ENCODE peak calls at places on chromosomes 5 and 9, in five cellular contexts. P is CD8-positive, alpha-beta T cell; T is body of pancreas; M is effector memory CD4-positive, alpha-beta T cell; O is mesenchymal stem cell. I is an unnamed sample.
A peak's percentile ranks its signal among the peaks of the same experiment; 100 is the strongest.

GRCh38 chr5:119328753-119329602 is 26.8 kb upstream of the TNFAIP8 start:
- DNase-seq in P (peak; percentile 34), T (no peak), M (peak; percentile 76), O (peak; percentile 92), I (peak; percentile 60)

GRCh38 chr5:34709861-34710673 is 53.9 kb downstream of the RAI14 start:
- DNase-seq in P (no peak), T (no peak), M (no peak), O (peak; percentile 83), I (no peak)

GRCh38 chr9:22446589-22446949 is at the start of gene DMRTA1:
- DNase-seq in P (no peak), T (peak; percentile 91), M (no peak), O (peak; percentile 73), I (no peak)

GRCh38 chr5:178791976-178792375 is 61.5 kb upstream of the ZNF354A start:
- DNase-seq in P (no peak), T (no peak), M (no peak), O (no peak), I (no peak)

GRCh38 chr5:52139888-52140580 is 647.7 kb upstream of the ITGA1 start:
- DNase-seq in P (no peak), T (no peak), M (no peak), O (no peak), I (no peak)

GRCh38 chr9:110744753-110745522 is 76.3 kb downstream of the MUSK start:
- DNase-seq in P (no peak), T (peak; percentile 30), M (no peak), O (peak; percentile 91), I (no peak)

GRCh38 chr5:32223972-32224608 is 50.0 kb upstream of the GOLPH3 start:
- DNase-seq in P (no peak), T (peak; percentile 23), M (no peak), O (peak; percentile 63), I (no peak)

GRCh38 chr5:96714450-96714849 is 52.3 kb downstream of the CAST start:
- DNase-seq in P (no peak), T (peak; percentile 39), M (no peak), O (no peak), I (no peak)

GRCh38 chr5:9905661-9906060 is 275.5 kb upstream of the TAS2R1 start:
- DNase-seq in P (no peak), T (no peak), M (no peak), O (no peak), I (no peak)

GRCh38 chr5:175689147-175689991 is 31.5 kb downstream of the HRH2 start:
- DNase-seq in P (no peak), T (peak; percentile 70), M (no peak), O (no peak), I (no peak)

GRCh38 chr9:69054989-69055388 is 19.4 kb downstream of the FXN start:
- DNase-seq in P (no peak), T (no peak), M (no peak), O (no peak), I (no peak)

GRCh38 chr9:69745716-69746538 is 13.9 kb downstream of the PTAR1 start:
- DNase-seq in P (no peak), T (no peak), M (no peak), O (peak; percentile 58), I (no peak)

GRCh38 chr9:126347093-126347492 is 20.5 kb downstream of the MVB12B start:
- DNase-seq in P (no peak), T (peak; percentile 20), M (no peak), O (no peak), I (no peak)

GRCh38 chr9:94945191-94946144 is 219.0 kb downstream of the AOPEP start:
- DNase-seq in P (no peak), T (peak; percentile 59), M (no peak), O (peak; percentile 92), I (no peak)

GRCh38 chr9:121620777-121621437 is 30.5 kb upstream of the DAB2IP start:
- DNase-seq in P (no peak), T (no peak), M (no peak), O (peak; percentile 35), I (no peak)

GRCh38 chr5:83744851-83745250 is 24.2 kb upstream of the HAPLN1 start:
- DNase-seq in P (no peak), T (no peak), M (no peak), O (no peak), I (no peak)

GRCh38 chr5:54404568-54404967 is 50.9 kb upstream of the HSPB3 start:
- DNase-seq in P (no peak), T (no peak), M (no peak), O (peak; percentile 6), I (no peak)

GRCh38 chr5:9441610-9442009 is 104.3 kb downstream of the SEMA5A start:
- DNase-seq in P (no peak), T (no peak), M (no peak), O (no peak), I (no peak)

GRCh38 chr9:36258989-36259315 is 704 bp upstream of the GNE start:
- DNase-seq in P (no peak), T (peak; percentile 8), M (no peak), O (no peak), I (no peak)

GRCh38 chr5:175344331-175345200 is 99.4 kb downstream of the DRD1 start:
- DNase-seq in P (no peak), T (no peak), M (no peak), O (no peak), I (no peak)

GRCh38 chr9:114950761-114951160 is 20.4 kb upstream of the TNFSF8 start:
- DNase-seq in P (no peak), T (no peak), M (no peak), O (no peak), I (no peak)
- H3K27ac ChIP-seq in P (no peak overlapping the region), T (no peak overlapping the region), M (no peak overlapping the region), O (no peak overlapping the region), I (no peak overlapping the region)

GRCh38 chr9:134158753-134159392 is 5.5 kb downstream of the RNU6ATAC start:
- DNase-seq in P (no peak), T (no peak), M (no peak), O (no peak), I (no peak)
- H3K4me1 ChIP-seq in P (peaks cover 9% of the 10 kb centered on the region), T (no peaks in the 10 kb centered on the region), M (peaks cover 13% of the 10 kb centered on the region), O (no peaks in the 10 kb centered on the region), I (peaks cover 10% of the 10 kb centered on the region)

DNA sequence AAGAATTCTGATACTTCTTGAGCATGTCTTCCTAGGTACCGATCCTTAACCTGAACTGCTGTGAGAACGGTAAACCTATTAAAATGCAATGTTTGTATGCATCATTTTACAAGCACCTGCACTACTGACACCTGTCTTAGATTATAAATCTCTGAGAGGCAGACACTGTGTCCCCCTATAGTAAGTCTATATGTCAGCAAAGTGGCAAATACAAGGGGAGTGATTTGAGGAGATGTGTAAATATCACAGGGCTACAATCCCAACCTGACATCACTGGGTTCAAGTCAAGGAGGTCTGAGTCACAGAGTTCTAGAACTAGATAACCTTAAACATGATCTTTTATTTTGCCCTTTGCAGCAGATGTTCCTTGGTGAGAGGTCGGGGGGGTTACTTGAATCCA is 64.1 kb downstream of the ANKH start:
- DNase-seq in P (no peak), T (no peak), M (no peak), O (no peak), I (no peak)
- H3K27ac ChIP-seq in P (no peak overlapping the region), T (no peak overlapping the region), M (no peak overlapping the region), O (no peak overlapping the region), I (no peak overlapping the region)

GRCh38 chr9:127858041-127858512 is 3.6 kb upstream of the ENG start:
- DNase-seq in P (no peak), T (peak; percentile 65), M (no peak), O (no peak), I (no peak)
- H3K4me1 ChIP-seq in P (peaks cover 65% of the 10 kb centered on the region), T (peaks cover 26% of the 10 kb centered on the region), M (peaks cover 41% of the 10 kb centered on the region), O (peaks cover 35% of the 10 kb centered on the region), I (peaks cover 52% of the 10 kb centered on the region)

GRCh38 chr9:108442604-108443277 is 413.0 kb downstream of the ACTL7B start:
- DNase-seq in P (no peak), T (no peak), M (no peak), O (peak; percentile 56), I (no peak)

GRCh38 chr9:108443278-108443633 is 412.5 kb downstream of the ACTL7B start:
- DNase-seq in P (no peak), T (no peak), M (no peak), O (peak; percentile 76), I (no peak)

GRCh38 chr9:108443741-108444140 is 412.0 kb downstream of the ACTL7B start:
- DNase-seq in P (no peak), T (no peak), M (no peak), O (peak; percentile 78), I (no peak)

GRCh38 chr9:108444400-108445358 is 411.1 kb downstream of the ACTL7B start:
- DNase-seq in P (no peak), T (peak; percentile 2), M (no peak), O (peak; percentile 92), I (no peak)

DNA sequence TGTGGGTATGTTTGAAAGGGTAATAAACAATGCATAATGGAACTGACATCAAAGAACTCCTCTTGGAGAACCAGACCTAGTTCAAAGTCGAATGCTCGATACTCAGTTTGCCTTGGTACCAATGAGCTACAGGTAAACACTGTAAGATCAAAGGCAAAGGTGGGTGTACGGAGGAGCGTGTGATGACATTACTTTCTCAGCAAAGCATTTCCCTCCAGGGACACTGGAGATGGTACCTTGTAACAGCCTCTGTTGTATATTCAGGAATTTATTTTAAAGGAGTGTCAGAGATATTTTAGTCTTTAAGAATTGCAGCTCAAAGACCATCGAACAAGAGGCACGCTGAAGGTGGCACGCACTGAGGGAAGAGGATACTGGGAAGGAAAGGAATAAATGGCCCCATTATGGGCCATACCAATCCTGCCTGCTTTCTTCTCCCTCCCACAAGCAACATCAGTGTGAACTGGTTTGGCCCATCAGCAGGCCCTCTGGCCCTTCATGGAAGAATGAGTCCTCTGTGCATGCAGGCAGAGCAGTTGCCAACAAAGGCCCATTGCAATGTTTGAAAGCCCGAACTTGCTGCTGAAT is 410.3 kb downstream of the ACTL7B start:
- DNase-seq in P (no peak), T (no peak), M (no peak), O (no peak), I (no peak)
- H3K27ac ChIP-seq in P (no peak overlapping the region), T (no peak overlapping the region), M (no peak overlapping the region), O (no peak overlapping the region), I (no peak overlapping the region)

DNA sequence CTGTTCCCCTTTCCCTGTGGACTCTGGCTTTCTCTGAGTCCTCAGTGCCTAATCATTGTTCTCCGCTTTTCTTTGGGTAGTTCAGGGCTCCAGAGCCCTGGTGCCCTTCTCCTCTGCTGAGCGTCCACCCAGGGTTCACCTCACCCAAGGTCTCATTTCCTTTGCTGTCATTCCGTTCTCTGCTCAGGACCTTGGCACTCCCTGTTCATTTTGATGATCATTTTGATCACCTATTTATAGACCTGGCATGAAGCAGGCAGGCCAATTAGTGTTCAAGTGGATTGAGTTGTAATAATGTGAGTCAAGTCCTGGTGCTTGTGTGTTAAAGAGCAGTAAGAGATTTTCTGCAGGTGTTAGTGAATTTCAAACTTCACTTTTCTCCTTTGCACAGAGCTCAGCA is 3.6 kb downstream of the TRIO start:
- DNase-seq in P (no peak), T (no peak), M (no peak), O (no peak), I (no peak)
- H3K4me1 ChIP-seq in P (peaks cover 13% of the 10 kb centered on the region), T (peaks cover 50% of the 10 kb centered on the region), M (peaks cover 5% of the 10 kb centered on the region), O (peaks cover 18% of the 10 kb centered on the region), I (peaks cover 10% of the 10 kb centered on the region)